ENCODE peak calls at places on chromosomes 2 and 18, in four cellular contexts. G, I, U and B are unnamed samples.

GRCh38 chr18:23377669-23378469 is 75.2 kb upstream of the RIOK3 start:
- DNase-seq in G (no peak), I (no peak), U (peak; percentile 74), B (no peak)

GRCh38 chr18:48818329-48819254 is 132.2 kb downstream of the SMAD7 start:
- DNase-seq in G (peak; percentile 11), I (no peak), U (no peak), B (no peak)

GRCh38 chr2:134143568-134143967 is 110.3 kb upstream of the MGAT5 start:
- DNase-seq in G (no peak), I (no peak), U (no peak), B (no peak)

GRCh38 chr2:48270209-48270608 is 259.7 kb upstream of the STON1 start:
- DNase-seq in G (no peak), I (no peak), U (no peak), B (no peak)

GRCh38 chr2:118322381-118322780 is 234.1 kb downstream of the INSIG2 start:
- DNase-seq in G (no peak), I (no peak), U (no peak), B (no peak)

GRCh38 chr2:149355712-149356422 is 25.5 kb downstream of the LYPD6 start:
- DNase-seq in G (no peak), I (no peak), U (no peak), B (no peak)

GRCh38 chr2:58357521-58357920 is 116.4 kb upstream of the FANCL start:
- DNase-seq in G (no peak), I (no peak), U (no peak), B (peak; percentile 18)

GRCh38 chr2:26245810-26246209 is 1.1 kb downstream of the HADHB start:
- DNase-seq in G (no peak), I (no peak), U (no peak), B (no peak)

GRCh38 chr2:120571015-120571728 is 164.5 kb upstream of the GLI2 start:
- DNase-seq in G (no peak), I (no peak), U (no peak), B (no peak)

GRCh38 chr2:223042704-223043118 is 9.3 kb upstream of the KCNE4 start:
- DNase-seq in G (no peak), I (no peak), U (no peak), B (no peak)

GRCh38 chr2:35447816-35448215 is 907.8 kb upstream of the CRIM1 start:
- DNase-seq in G (no peak), I (no peak), U (no peak), B (no peak)

GRCh38 chr2:150088538-150088937 is 398.9 kb downstream of the RND3 start:
- DNase-seq in G (no peak), I (no peak), U (no peak), B (no peak)

GRCh38 chr2:199882667-199883066 is 28.4 kb upstream of the C2orf69 start:
- DNase-seq in G (no peak), I (no peak), U (no peak), B (no peak)

GRCh38 chr2:33598472-33599174 is 476 bp downstream of the FAM98A start:
- DNase-seq in G (peak; percentile 55), I (peak; percentile 12), U (peak; percentile 31), B (peak; percentile 32)

GRCh38 chr2:151841025-151841424 is 12.8 kb upstream of the ARL5A start:
- DNase-seq in G (no peak), I (no peak), U (no peak), B (no peak)

GRCh38 chr2:225400060-225400511 is 576 bp downstream of the NYAP2 start:
- DNase-seq in G (peak; percentile 41), I (peak; percentile 52), U (peak; percentile 60), B (peak; percentile 49)

GRCh38 chr2:24972315-24972958 is 682 bp upstream of the DNAJC27 start:
- DNase-seq in G (no peak), I (peak; percentile 13), U (peak; percentile 34), B (peak; percentile 33)

GRCh38 chr2:236731767-236732580 is 162.3 kb downstream of the ACKR3 start:
- DNase-seq in G (peak; percentile 56), I (no peak), U (peak; percentile 81), B (no peak)

GRCh38 chr18:48548404-48548771 is 9.6 kb downstream of the CTIF start:
- DNase-seq in G (no peak), I (no peak), U (peak; percentile 80), B (no peak)

GRCh38 chr2:107062599-107063196 is 176.7 kb upstream of the ST6GAL2 start:
- DNase-seq in G (no peak), I (no peak), U (no peak), B (no peak)

GRCh38 chr2:11669454-11670291 is at the start of gene NTSR2:
- DNase-seq in G (peak; percentile 48), I (peak; percentile 59), U (peak; percentile 88), B (peak; percentile 98)

GRCh38 chr18:76399613-76400391 is 95.2 kb downstream of the ZNF516 start:
- DNase-seq in G (no peak), I (no peak), U (no peak), B (no peak)